ENCODE peak calls at places on chromosomes 11 and 22, in seven cellular contexts. O is A673, L is GM06990, B is tibial artery, A is uterus, S is pancreas, Q is esophagus squamous epithelium. Y is an unnamed sample.

GRCh38 chr22:48210812-48211211 is 1448.4 kb downstream of the TBC1D22A start:
- DNase-seq in S (no peak), Q (no peak), A (no peak), L (no peak), B (no peak), O (no peak), Y (no peak)

GRCh38 chr22:18032455-18033101 is 8.2 kb upstream of the MICAL3 start:
- DNase-seq in S (no peak), O (no peak), B (no peak), A (peak; percentile 43), L (no peak), Q (no peak), Y (no peak)

GRCh38 chr22:49011769-49012598 is 815.7 kb downstream of the BRD1 start:
- DNase-seq in B (peak; percentile 25), O (no peak), Q (no peak), L (no peak), S (no peak), A (no peak), Y (no peak)

GRCh38 chr11:47524200-47524874 is 28.6 kb downstream of the CELF1 start:
- DNase-seq in S (no peak), A (no peak), B (no peak), O (no peak), L (peak; percentile 26), Q (no peak), Y (no peak)

GRCh38 chr11:27977031-27977430 is 130.9 kb downstream of the KIF18A start:
- DNase-seq in S (no peak), O (no peak), Q (no peak), L (no peak), B (no peak), A (no peak), Y (no peak)

GRCh38 chr11:45185228-45185729 is 38.8 kb downstream of the PRDM11 start:
- DNase-seq in S (no peak), Q (no peak), O (no peak), B (no peak), L (no peak), A (no peak), Y (peak; percentile 49)

GRCh38 chr22:23497016-23497885 is 82.8 kb downstream of the IGLL1 start:
- DNase-seq in O (no peak), A (no peak), S (no peak), B (no peak), Q (no peak), L (no peak), Y (no peak)

GRCh38 chr11:46413755-46414465 is 22.3 kb upstream of the CHRM4 start:
- DNase-seq in B (no peak), L (no peak), A (no peak), O (no peak), S (no peak), Q (no peak), Y (no peak)

GRCh38 chr11:65861533-65862183 is 1.4 kb downstream of the MUS81 start:
- DNase-seq in S (no peak), O (no peak), B (no peak), Q (no peak), A (peak; percentile 16), L (no peak), Y (peak; percentile 32)

GRCh38 chr22:34160117-34160758 is 240.0 kb upstream of the LARGE1 start:
- DNase-seq in O (no peak), L (no peak), S (no peak), B (no peak), A (no peak), Q (no peak), Y (no peak)

GRCh38 chr11:57566035-57566504 is 1.4 kb downstream of the UBE2L6 start:
- DNase-seq in O (no peak), A (no peak), B (peak; percentile 44), Q (no peak), S (no peak), L (peak; percentile 46), Y (no peak)

GRCh38 chr22:19377565-19378361 is 53.8 kb downstream of the HIRA start:
- DNase-seq in S (no peak), Q (no peak), A (no peak), B (no peak), L (no peak), O (no peak), Y (no peak)

GRCh38 chr22:46827781-46828180 is 65.3 kb downstream of the TBC1D22A start:
- DNase-seq in Q (no peak), B (no peak), A (no peak), L (no peak), O (peak; percentile 33), S (no peak), Y (no peak)

GRCh38 chr22:20079745-20080444 is at the start of gene DGCR8:
- DNase-seq in S (peak; percentile 93), L (peak; percentile 93), O (peak; percentile 96), Q (no peak), A (peak; percentile 94), B (peak; percentile 91), Y (peak; percentile 97)

GRCh38 chr11:11382858-11383532 is 29.9 kb upstream of the CSNK2A3 start:
- DNase-seq in O (peak; percentile 38), Q (no peak), S (no peak), A (no peak), B (no peak), L (no peak), Y (no peak)

GRCh38 chr11:118079507-118079906 is 2.6 kb downstream of the TMPRSS4 start:
- DNase-seq in S (no peak), O (no peak), Q (no peak), A (no peak), B (no peak), L (no peak), Y (no peak)

GRCh38 chr11:67629386-67630229 is at the start of gene NUDT8:
- DNase-seq in O (peak; percentile 93), L (peak; percentile 91), B (peak; percentile 80), Q (no peak), S (peak; percentile 89), A (peak; percentile 84), Y (peak; percentile 100)

GRCh38 chr11:23112987-23113886 is 253.0 kb upstream of the CCDC179 start:
- DNase-seq in A (no peak), B (no peak), O (peak; percentile 28), Q (no peak), L (no peak), S (peak; percentile 73), Y (peak; percentile 57)

GRCh38 chr22:33088418-33088817 is 30.2 kb upstream of the SYN3 start:
- DNase-seq in B (no peak), S (no peak), Q (no peak), A (no peak), O (no peak), L (no peak), Y (no peak)

GRCh38 chr11:77752518-77752917 is 68.0 kb downstream of the RSF1 start:
- DNase-seq in A (no peak), Q (no peak), O (no peak), B (no peak), L (no peak), S (no peak), Y (peak; percentile 56)

GRCh38 chr11:20762112-20762511 is 92.7 kb downstream of the NELL1 start:
- DNase-seq in A (no peak), B (no peak), O (no peak), L (no peak), S (no peak), Q (no peak), Y (no peak)

GRCh38 chr11:72773291-72773690 is 20.6 kb downstream of the STARD10 start:
- DNase-seq in S (peak; percentile 64), B (peak; percentile 47), A (peak; percentile 70), L (no peak), Q (no peak), O (peak; percentile 73), Y (peak; percentile 35)

GRCh38 chr11:11583801-11584445 is 37.9 kb downstream of the GALNT18 start:
- DNase-seq in A (no peak), O (no peak), Q (no peak), B (no peak), S (no peak), L (no peak), Y (no peak)

GRCh38 chr22:44068422-44069191 is 44.5 kb downstream of the PARVB start:
- DNase-seq in B (peak; percentile 36), O (no peak), L (peak; percentile 68), Q (no peak), A (no peak), S (no peak), Y (no peak)
- TF ChIP-seq CTCF in B (no peak), O (no peak), L (peak; percentile 10), Q (no peak), A (no peak), S (no peak), Y (no peak)

DNA sequence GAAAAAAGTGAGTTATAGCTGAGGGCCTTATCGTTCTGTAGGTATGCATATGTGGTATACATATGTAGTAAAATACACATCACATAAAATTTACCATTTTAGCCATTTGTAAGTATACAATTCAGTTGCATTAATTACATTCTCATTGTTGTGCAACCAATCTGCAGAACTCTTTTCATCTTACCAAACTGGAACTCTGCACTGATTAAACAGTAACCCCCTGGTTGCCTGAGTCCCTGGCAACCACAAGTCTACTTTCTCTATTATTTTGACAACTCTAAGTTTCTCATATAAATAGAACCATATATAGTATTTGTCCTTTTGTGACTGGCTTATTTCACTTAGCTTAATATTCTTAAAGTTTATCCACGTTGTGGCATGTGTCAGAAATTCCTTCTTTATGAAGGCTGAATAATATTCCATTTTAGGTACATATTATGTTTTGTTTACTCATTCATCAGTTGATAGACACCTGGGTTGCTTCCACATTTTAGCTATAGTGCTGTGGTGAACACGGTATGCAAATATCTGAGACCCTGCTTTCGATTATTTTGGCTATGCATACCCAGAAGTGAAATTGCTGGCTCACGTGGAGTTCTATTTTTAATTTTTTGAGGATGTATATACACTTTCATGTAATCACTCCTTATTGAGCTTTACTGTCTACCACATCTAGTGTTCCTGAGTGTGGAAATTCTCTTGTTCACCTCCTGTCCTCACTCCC is 1.6 kb upstream of the DDX10 start:
- DNase-seq in Q (no peak), B (no peak), L (peak; percentile 28), S (no peak), O (no peak), A (no peak), Y (no peak)
- H3K4me3 ChIP-seq in Q (no peak overlapping the region), B (no peak overlapping the region), L (no peak overlapping the region), S (no peak overlapping the region), O (no peak overlapping the region), A (no peak overlapping the region), Y (no peak overlapping the region)

DNA sequence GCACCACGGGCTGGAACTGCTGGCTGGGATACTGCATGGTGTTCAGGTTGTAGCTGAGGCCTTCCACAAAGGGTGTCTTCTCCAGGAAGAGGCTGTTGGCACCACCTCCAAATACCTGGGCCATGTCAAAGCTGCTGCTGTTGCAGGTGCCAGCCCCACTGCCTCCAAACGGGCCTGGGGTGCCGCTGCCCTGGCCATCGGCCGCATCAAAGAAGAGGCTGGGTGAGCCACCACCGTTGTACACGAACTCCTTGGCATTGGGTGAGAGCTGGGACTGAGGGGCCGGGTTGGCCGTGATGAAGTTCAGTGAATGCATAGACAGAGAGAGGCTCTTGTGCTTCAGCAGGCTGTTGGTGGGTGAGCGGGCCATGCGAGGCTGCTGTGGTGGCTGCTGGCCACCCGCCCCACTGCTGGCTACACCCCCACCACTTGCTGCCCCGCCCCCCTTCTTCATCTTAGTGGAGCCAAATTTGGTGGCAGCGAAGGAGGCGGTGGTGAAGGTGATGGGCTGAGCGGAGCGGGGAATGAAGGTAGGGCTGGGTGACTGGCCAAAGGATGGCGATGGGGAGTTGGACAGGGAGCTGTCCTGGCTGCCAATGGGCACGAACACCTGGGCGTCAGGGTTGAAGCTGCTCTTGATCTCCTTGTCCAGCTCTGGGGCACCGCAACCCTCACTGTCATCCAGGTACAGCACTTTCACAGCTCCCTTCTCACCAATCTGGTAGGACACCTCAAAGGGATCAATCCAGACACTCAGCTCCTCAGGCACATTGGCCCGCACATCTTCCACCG is 10.1 kb downstream of the TOB2 start:
- DNase-seq in L (no peak), S (no peak), B (no peak), Q (no peak), A (no peak), O (no peak), Y (no peak)
- H3K36me3 ChIP-seq in L (peaks cover 19% of the 10 kb centered on the region), S (peaks cover 30% of the 10 kb centered on the region), B (peaks cover 75% of the 10 kb centered on the region), Q (peaks cover 36% of the 10 kb centered on the region), A (no peaks in the 10 kb centered on the region), O (peaks cover 57% of the 10 kb centered on the region), Y (peaks cover 3% of the 10 kb centered on the region)

GRCh38 chr11:74453373-74453975 is 13.9 kb downstream of the KCNE3 start:
- DNase-seq in A (peak; percentile 60), L (no peak), Q (no peak), O (peak; percentile 85), B (peak; percentile 44), S (peak; percentile 62), Y (peak; percentile 88)
- TF ChIP-seq CTCF in A (peak; percentile 74), L (peak; percentile 85), Q (peak; percentile 87), O (peak; percentile 95), B (peak; percentile 64), S (peak; percentile 73), Y (peak; percentile 98)

Y was measured in Caco-2.